ENCODE peak calls at places on chromosomes 1 and 21, in seven cellular contexts. U is kidney, J is tibial artery, V is tibial nerve, P is OCI-LY7, C is hepatocyte, R is cardiac muscle cell. O is an unnamed sample.
A peak's percentile ranks its signal among the peaks of the same experiment; 100 is the strongest.

GRCh38 chr1:21781971-21782867 is 730 bp downstream of the USP48 start:
- DNase-seq in C (peak; percentile 72), P (peak; percentile 76), U (peak; percentile 85), V (peak; percentile 41), R (peak; percentile 66), J (peak; percentile 47), O (no peak)

GRCh38 chr1:10507111-10507879 is 32.5 kb downstream of the PEX14 start:
- DNase-seq in J (peak; percentile 80), V (peak; percentile 68), P (peak; percentile 61), U (peak; percentile 78), R (peak; percentile 83), C (peak; percentile 87), O (no peak)

GRCh38 chr1:18635833-18636671 is 5.4 kb downstream of the PAX7 start:
- DNase-seq in P (no peak), U (no peak), V (no peak), J (no peak), C (no peak), R (peak; percentile 48), O (no peak)

GRCh38 chr1:217372251-217372970 is 258.5 kb downstream of the GPATCH2 start:
- DNase-seq in P (no peak), V (no peak), R (no peak), U (peak; percentile 57), J (no peak), C (no peak), O (no peak)

GRCh38 chr1:246012271-246012854 is 494.7 kb downstream of the SMYD3 start:
- DNase-seq in P (peak; percentile 26), R (peak; percentile 68), J (no peak), U (no peak), C (peak; percentile 52), V (no peak), O (no peak)

GRCh38 chr1:42003433-42003832 is 84.7 kb upstream of the HIVEP3 start:
- DNase-seq in R (peak; percentile 8), J (no peak), C (no peak), V (no peak), U (no peak), P (no peak), O (no peak)

GRCh38 chr1:203289281-203289981 is 15.9 kb upstream of the BTG2 start:
- DNase-seq in P (peak; percentile 93), R (no peak), V (no peak), U (no peak), C (peak; percentile 44), J (peak; percentile 37), O (peak; percentile 89)

GRCh38 chr1:6329851-6330250 is 63.7 kb downstream of the ACOT7 start:
- DNase-seq in C (no peak), P (no peak), U (no peak), J (no peak), V (no peak), R (no peak), O (no peak)

GRCh38 chr1:234270581-234271242 is 102.5 kb upstream of the COA6 start:
- DNase-seq in P (no peak), C (no peak), V (no peak), R (no peak), U (no peak), J (no peak), O (no peak)

GRCh38 chr1:203668401-203668800 is 41.8 kb downstream of the ATP2B4 start:
- DNase-seq in C (no peak), P (no peak), U (no peak), V (no peak), J (no peak), R (no peak), O (no peak)

GRCh38 chr1:5485968-5486665 is 506.1 kb downstream of the NPHP4 start:
- DNase-seq in U (no peak), R (no peak), P (no peak), V (no peak), C (no peak), J (no peak), O (no peak)

GRCh38 chr1:202113690-202114300 is 8.9 kb upstream of the GPR37L1 start:
- DNase-seq in P (peak; percentile 27), C (peak; percentile 57), J (no peak), V (no peak), U (no peak), R (no peak), O (no peak)

GRCh38 chr1:228366851-228367741 is 39.5 kb downstream of the TRIM11 start:
- DNase-seq in V (no peak), C (no peak), R (no peak), P (no peak), J (peak; percentile 12), U (peak; percentile 65), O (no peak)

GRCh38 chr21:14545906-14546480 is at the start of gene SAMSN1:
- DNase-seq in R (no peak), C (no peak), J (no peak), U (no peak), V (peak; percentile 26), P (no peak), O (no peak)

GRCh38 chr1:9766759-9767442 is 56.9 kb downstream of the CLSTN1 start:
- DNase-seq in R (no peak), U (no peak), J (no peak), C (peak; percentile 23), P (no peak), V (no peak), O (no peak)

GRCh38 chr1:23838401-23838866 is 13.2 kb upstream of the HMGCL start:
- DNase-seq in J (peak; percentile 49), P (peak; percentile 78), C (peak; percentile 82), U (peak; percentile 84), R (peak; percentile 66), V (peak; percentile 48), O (peak; percentile 69)

GRCh38 chr1:23843644-23844043 is 18.4 kb upstream of the HMGCL start:
- DNase-seq in R (no peak), J (no peak), P (no peak), C (no peak), V (no peak), U (no peak), O (no peak)

GRCh38 chr1:23836037-23836436 is 10.8 kb upstream of the HMGCL start:
- DNase-seq in V (no peak), J (no peak), R (no peak), P (no peak), C (no peak), U (no peak), O (no peak)

DNA sequence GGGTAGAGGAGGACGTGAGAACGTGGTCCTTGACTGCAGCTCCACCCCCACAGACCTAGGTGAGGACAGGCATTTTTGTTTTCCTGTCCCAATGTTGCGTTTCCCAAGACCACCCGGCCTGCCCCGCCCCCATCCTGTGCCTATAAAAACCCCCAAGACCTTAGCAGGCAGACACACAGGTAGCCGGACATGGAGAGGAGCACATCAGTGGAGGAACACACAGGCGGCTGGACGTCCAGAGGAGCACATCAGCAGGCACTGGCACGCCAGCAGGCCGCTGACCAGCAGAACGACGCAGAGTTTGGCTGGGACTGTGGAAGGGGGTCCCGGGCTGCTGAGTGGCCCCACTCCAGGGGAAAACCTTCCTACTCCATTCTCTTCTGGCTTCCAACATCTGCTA is 12.7 kb upstream of the HMGCL start:
- DNase-seq in V (no peak), U (peak; percentile 73), J (no peak), P (peak; percentile 21), R (peak; percentile 5), C (peak; percentile 9), O (peak; percentile 9)
- H3K4me3 ChIP-seq in V (no peak overlapping the region), U (peak overlapping the region; percentile 60), J (peak overlapping the region; percentile 32), P (peak overlapping the region; percentile 60), R (no peak overlapping the region), C (no peak overlapping the region), O (peak overlapping the region; percentile 36)

DNA sequence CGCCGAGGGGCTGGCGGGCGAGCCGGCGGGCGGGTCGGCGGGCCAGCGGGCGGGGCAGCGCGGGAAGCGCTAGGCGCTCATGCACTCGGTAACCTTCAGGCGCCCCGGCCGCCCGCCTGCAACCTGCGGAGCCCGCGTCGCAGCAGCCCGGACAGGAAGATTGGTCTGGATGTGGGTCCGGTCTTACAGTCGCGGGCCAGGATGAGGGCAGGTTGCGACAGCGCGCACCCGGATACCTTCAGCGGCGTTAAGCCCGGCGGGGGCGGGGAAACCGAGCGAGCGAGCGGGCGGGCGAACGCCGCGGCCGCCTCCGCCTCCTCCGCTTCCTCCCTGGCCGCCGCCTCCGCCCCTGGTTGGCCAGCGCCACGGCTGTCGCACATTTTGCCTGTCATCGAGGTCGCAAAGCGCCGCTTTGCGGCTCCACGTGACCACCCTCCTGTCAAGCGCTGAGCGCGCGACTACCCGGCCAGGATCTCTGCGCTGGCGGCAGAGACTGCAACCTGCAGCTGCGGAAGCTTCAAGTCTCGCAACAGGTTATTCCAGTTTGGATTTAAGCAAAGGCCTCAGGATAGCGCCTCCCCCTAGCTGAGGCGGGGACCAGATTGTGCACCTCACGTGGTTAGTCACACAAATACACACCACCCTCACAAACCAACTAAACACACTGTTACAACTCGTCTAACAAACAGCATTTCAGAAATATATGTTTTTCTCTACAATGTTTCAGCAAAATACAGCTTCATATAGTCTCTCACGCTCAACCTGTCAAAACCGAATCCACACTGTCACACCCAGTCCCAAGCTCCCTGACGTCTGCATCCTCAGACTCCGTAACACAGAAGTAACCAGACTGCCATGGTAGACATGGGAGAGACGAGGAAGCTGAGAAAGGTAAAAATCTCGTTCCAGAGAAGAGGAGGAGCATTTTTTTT is at the start of gene FAF1:
- DNase-seq in U (peak; percentile 99), P (peak; percentile 98), V (peak; percentile 95), J (peak; percentile 97), C (peak; percentile 98), R (peak; percentile 97), O (peak; percentile 99)
- TF ChIP-seq CTCF in U (peak; percentile 9), P (peak; percentile 46), V (peak; percentile 12), J (peak; percentile 34), C (peak; percentile 14), R (no peak), O (no peak)

DNA sequence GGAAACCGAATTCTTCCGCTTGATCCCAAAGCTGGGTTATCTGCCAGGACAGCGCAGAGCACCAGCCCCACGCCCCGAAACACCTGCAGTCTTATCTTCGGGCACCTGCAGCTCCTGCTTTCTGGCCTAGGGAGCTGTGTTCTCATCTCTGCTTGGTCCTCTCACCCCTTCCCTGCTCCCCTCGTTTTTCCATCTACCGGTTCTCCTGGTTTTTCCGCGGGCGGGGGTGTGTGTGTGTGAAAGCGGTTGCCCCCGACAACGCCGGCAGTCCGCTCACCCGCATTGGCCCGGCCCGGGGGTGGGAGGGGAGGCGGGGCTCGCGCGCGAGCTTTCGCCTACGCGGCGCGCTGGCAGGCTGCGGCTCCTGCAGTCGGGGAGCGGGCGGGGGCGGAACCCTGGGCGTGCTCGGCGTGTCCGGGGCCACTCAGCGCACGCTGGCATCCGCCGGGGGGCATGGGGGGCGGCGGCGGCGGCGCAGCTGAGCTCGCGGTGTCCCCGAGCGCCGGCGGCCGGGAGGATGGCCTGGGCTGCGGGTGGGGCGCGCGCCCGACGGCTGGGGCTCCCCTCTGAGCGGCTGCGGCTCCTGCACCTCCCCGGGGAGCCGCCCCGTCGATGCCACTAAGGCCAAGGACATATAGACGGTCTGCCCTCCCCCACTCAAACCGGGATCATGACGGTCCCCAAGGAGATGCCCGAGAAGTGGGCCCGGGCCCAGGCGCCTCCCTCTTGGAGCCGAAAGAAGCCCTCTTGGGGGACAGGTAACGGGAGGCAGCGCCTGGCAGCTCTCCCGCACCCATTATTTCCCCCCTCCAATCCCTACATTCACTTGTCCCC is 3.2 kb downstream of the ATP8B2 start:
- DNase-seq in J (peak; percentile 90), R (peak; percentile 80), C (peak; percentile 88), U (peak; percentile 96), P (no peak), V (peak; percentile 74), O (peak; percentile 84)
- H3K4me3 ChIP-seq in J (peak overlapping the region; percentile 72), R (peak overlapping the region; percentile 28), C (peak overlapping the region; percentile 1), U (peak overlapping the region; percentile 29), P (no peak overlapping the region), V (peak overlapping the region; percentile 51), O (peak overlapping the region; percentile 64)

GRCh38 chr1:49340576-49340975 is 563.9 kb upstream of the BEND5 start:
- DNase-seq in V (no peak), R (no peak), J (no peak), C (no peak), P (no peak), U (no peak), O (no peak)

GRCh38 chr1:49333946-49334345 is 557.3 kb upstream of the BEND5 start:
- DNase-seq in J (no peak), V (no peak), R (no peak), P (no peak), C (no peak), U (no peak), O (no peak)

GRCh38 chr1:49339043-49339442 is 562.4 kb upstream of the BEND5 start:
- DNase-seq in U (no peak), J (no peak), V (no peak), C (no peak), P (no peak), R (no peak), O (no peak)
- TF ChIP-seq CTCF in U (no peak), J (no peak), V (no peak), C (no peak), P (no peak), R (no peak), O (no peak)

O was measured in GM06990.